ENCODE peak calls at places on chromosomes 12 and 14, in eight cellular contexts. R, O, D, G, L, W, Z and M are unnamed samples.

GRCh38 chr14:67934087-67934486 is 114.5 kb downstream of the RAD51B start:
- DNase-seq in R (peak; percentile 64), O (peak; percentile 74), D (no peak), G (peak; percentile 75), L (no peak), W (peak; percentile 70), Z (no peak), M (peak; percentile 24)

GRCh38 chr12:47999816-48000215 is 4.5 kb downstream of the COL2A1 start:
- DNase-seq in R (no peak), O (no peak), D (no peak), G (no peak), L (no peak), W (no peak), Z (no peak), M (no peak)

GRCh38 chr14:98227000-98227726 is 1044.8 kb downstream of the BCL11B start:
- DNase-seq in R (no peak), O (no peak), D (no peak), G (no peak), L (no peak), W (no peak), Z (no peak), M (no peak)

GRCh38 chr14:95469134-95469481 is 47.3 kb downstream of the SYNE3 start:
- DNase-seq in R (no peak), O (no peak), D (no peak), G (no peak), L (no peak), W (no peak), Z (no peak), M (no peak)

GRCh38 chr14:68291820-68292219 is 472.2 kb downstream of the RAD51B start:
- DNase-seq in R (no peak), O (peak; percentile 78), D (no peak), G (peak; percentile 91), L (no peak), W (peak; percentile 72), Z (no peak), M (peak; percentile 45)

GRCh38 chr12:89245090-89245489 is 107.2 kb downstream of the DUSP6 start:
- DNase-seq in R (no peak), O (no peak), D (no peak), G (peak; percentile 64), L (no peak), W (no peak), Z (no peak), M (no peak)

GRCh38 chr12:127174881-127175280 is 1092.1 kb upstream of the TMEM132C start:
- DNase-seq in R (no peak), O (no peak), D (no peak), G (no peak), L (no peak), W (no peak), Z (no peak), M (no peak)

GRCh38 chr14:80427101-80427500 is 215.8 kb upstream of the DIO2 start:
- DNase-seq in R (no peak), O (no peak), D (no peak), G (no peak), L (no peak), W (no peak), Z (no peak), M (no peak)

GRCh38 chr14:51648296-51648695 is 3.4 kb upstream of the FRMD6 start:
- DNase-seq in R (no peak), O (no peak), D (no peak), G (no peak), L (no peak), W (no peak), Z (no peak), M (no peak)

GRCh38 chr12:10900530-10900929 is 8.8 kb downstream of the TAS2R13 start:
- DNase-seq in R (no peak), O (no peak), D (no peak), G (no peak), L (no peak), W (no peak), Z (no peak), M (no peak)

GRCh38 chr12:44574586-44574985 is 301.5 kb downstream of the NELL2 start:
- DNase-seq in R (peak; percentile 12), O (no peak), D (no peak), G (no peak), L (no peak), W (no peak), Z (no peak), M (no peak)

GRCh38 chr12:53976172-53976822 is 1.5 kb upstream of the HOTAIR start:
- DNase-seq in R (no peak), O (no peak), D (no peak), G (peak; percentile 85), L (no peak), W (no peak), Z (no peak), M (no peak)

GRCh38 chr12:129016159-129016558 is 162.9 kb downstream of the GLT1D1 start:
- DNase-seq in R (no peak), O (no peak), D (no peak), G (no peak), L (no peak), W (no peak), Z (no peak), M (no peak)

GRCh38 chr14:68841030-68841809 is 48.4 kb upstream of the ZFP36L1 start:
- DNase-seq in R (no peak), O (no peak), D (no peak), G (no peak), L (peak; percentile 7), W (no peak), Z (no peak), M (no peak)

GRCh38 chr12:58202933-58203713 is 261.8 kb downstream of the ATP23 start:
- DNase-seq in R (no peak), O (no peak), D (no peak), G (no peak), L (no peak), W (no peak), Z (no peak), M (no peak)

GRCh38 chr14:70416322-70416716 is 571 bp downstream of the SYNJ2BP start:
- DNase-seq in R (peak; percentile 6), O (no peak), D (no peak), G (no peak), L (no peak), W (peak; percentile 12), Z (no peak), M (no peak)

GRCh38 chr12:116389990-116390655 is 112.6 kb upstream of the MED13L start:
- DNase-seq in R (no peak), O (no peak), D (no peak), G (no peak), L (peak; percentile 78), W (no peak), Z (no peak), M (no peak)

GRCh38 chr14:75969126-75969525 is 12.7 kb downstream of the TGFB3 start:
- DNase-seq in R (no peak), O (no peak), D (no peak), G (no peak), L (no peak), W (no peak), Z (no peak), M (no peak)

DNA sequence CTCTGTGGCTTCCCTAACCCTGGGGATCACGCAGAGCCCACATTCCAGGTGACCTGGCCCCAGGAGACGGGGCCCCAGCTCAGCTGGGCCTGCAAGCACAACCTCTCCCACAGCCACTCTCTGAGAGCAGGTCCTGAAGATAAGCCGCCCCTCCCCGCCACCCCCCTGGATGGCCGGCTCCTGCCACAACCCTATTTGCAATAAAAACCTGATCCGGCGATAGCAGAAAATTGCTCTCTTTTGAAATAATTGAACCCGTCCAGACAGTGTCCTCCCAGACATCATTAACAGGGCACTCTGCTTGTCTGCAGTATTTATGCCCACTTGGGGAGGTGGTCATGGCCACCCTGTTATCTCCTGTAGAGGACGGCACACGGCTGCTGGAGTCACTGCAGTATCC is 5.0 kb downstream of the C14orf180 start:
- DNase-seq in R (no peak), O (no peak), D (no peak), G (no peak), L (no peak), W (no peak), Z (no peak), M (no peak)
- H3K27me3 ChIP-seq in R (no peaks in the 10 kb centered on the region), O (no peaks in the 10 kb centered on the region), D (no peaks in the 10 kb centered on the region), G (no peaks in the 10 kb centered on the region), L (no peaks in the 10 kb centered on the region), W (no peaks in the 10 kb centered on the region), Z (peaks cover 70% of the 10 kb centered on the region), M (no peaks in the 10 kb centered on the region)

DNA sequence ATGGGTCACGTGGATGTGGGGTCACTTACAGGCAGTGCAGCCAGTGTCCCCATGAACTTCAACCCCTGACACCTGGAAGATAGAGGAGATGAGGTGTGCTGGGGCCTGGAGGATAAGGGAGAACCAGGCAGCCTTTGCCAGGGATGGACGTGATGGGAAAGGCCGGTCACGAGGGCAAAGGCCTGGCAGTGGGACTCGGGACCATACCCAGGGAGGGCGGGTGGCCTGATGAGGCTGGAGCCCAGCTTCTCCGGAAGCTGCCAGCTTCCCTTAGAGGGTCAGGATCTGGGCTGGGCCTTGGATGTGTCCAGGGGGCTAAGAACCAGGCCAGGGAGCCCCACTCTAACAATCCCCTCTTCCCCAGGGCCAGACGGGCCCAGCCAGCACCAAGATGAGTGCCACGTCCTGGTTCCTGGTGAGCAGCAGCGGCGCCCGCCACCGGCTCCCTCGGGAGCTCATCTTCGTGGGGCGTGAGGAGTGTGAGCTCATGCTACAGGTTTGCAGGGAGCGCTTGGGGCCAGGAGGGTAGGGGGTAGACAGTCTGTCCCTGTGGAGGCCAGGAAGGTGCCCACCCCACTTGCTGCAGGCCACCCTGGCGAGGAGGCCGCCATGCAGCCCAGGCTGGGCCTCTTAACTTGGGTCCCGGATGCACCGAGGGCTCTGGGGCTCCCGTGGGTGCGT is 3.1 kb downstream of the CEP170B start:
- DNase-seq in R (no peak), O (no peak), D (no peak), G (no peak), L (no peak), W (no peak), Z (peak; percentile 10), M (no peak)
- H3K4me1 ChIP-seq in R (peaks cover 4% of the 10 kb centered on the region), O (peaks cover 3% of the 10 kb centered on the region), D (no peaks in the 10 kb centered on the region), G (no peaks in the 10 kb centered on the region), L (peaks cover 4% of the 10 kb centered on the region), W (no peaks in the 10 kb centered on the region), Z (peaks cover 33% of the 10 kb centered on the region), M (peaks cover 28% of the 10 kb centered on the region)

DNA sequence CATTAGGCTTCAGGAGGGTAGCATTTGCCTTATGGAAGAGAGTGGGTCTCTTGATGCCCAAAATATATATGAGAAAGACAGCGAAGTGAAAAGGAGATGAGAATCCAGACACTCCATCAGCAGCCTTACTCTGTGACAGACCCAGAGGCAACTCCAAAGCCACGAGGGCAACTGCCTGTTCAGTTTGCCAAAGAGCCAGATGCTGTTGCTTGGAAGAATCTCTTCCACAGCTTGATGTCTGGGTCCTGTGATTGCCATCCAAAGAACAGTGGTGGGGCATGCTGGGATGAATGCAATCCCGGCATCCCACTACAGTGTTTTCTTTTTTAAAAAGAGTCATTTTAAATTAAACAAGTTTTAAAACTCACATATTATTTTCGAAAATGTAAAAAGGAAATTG is 10.9 kb upstream of the OTX2 start:
- DNase-seq in R (no peak), O (no peak), D (no peak), G (no peak), L (no peak), W (no peak), Z (no peak), M (no peak)
- H3K27me3 ChIP-seq in R (no peaks in the 10 kb centered on the region), O (peaks cover 31% of the 10 kb centered on the region), D (no peaks in the 10 kb centered on the region), G (peaks cover 35% of the 10 kb centered on the region), L (peaks cover 4% of the 10 kb centered on the region), W (peaks cover 54% of the 10 kb centered on the region), Z (peaks cover 94% of the 10 kb centered on the region), M (peaks cover 8% of the 10 kb centered on the region)

DNA sequence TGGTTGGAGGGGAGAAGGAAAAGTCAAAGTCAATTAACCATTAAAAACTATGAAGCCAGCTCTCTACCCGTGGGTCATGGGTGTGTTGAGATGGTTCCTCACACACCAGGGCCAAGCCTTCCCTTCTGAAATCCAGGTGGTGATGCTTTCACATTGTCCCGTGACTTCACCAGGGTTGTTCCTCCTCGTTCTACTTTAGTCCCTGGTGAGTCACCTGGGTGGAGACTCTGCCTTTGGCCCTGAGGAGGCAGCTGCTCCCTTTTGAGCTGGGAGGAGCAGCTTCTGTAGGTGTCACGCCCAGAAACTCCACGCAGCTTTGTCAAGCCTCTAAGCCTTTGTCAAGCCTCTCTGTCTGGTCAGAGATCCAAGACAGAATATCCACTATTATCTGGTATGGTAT is 348.3 kb downstream of the BMP4 start:
- DNase-seq in R (no peak), O (no peak), D (no peak), G (no peak), L (no peak), W (no peak), Z (no peak), M (no peak)
- H3K4me1 ChIP-seq in R (peaks cover 32% of the 10 kb centered on the region), O (no peaks in the 10 kb centered on the region), D (no peaks in the 10 kb centered on the region), G (peaks cover 2% of the 10 kb centered on the region), L (no peaks in the 10 kb centered on the region), W (no peaks in the 10 kb centered on the region), Z (no peaks in the 10 kb centered on the region), M (no peaks in the 10 kb centered on the region)